ENCODE peak calls at places on chromosomes 7 and 10, in eight cellular contexts. S, P, F, T, I, K, A and Y are unnamed samples.

GRCh38 chr10:18142151-18142550 is 1.9 kb downstream of the CACNB2 start:
- DNase-seq in S (no peak), P (no peak), F (no peak), T (no peak), I (no peak), K (no peak), A (no peak), Y (no peak)

GRCh38 chr7:107981466-107981865 is 21.5 kb downstream of the LAMB1 start:
- DNase-seq in S (no peak), P (no peak), F (no peak), T (no peak), I (no peak), K (no peak), A (no peak), Y (no peak)

GRCh38 chr7:89503281-89503680 is 651.0 kb upstream of the STEAP1 start:
- DNase-seq in S (no peak), P (no peak), F (no peak), T (no peak), I (no peak), K (no peak), A (no peak), Y (no peak)

GRCh38 chr7:27921081-27921836 is 181.3 kb downstream of the TAX1BP1 start:
- DNase-seq in S (no peak), P (peak; percentile 71), F (no peak), T (peak; percentile 51), I (peak; percentile 32), K (peak; percentile 66), A (peak; percentile 70), Y (no peak)

GRCh38 chr7:155296788-155297516 is 726 bp upstream of the INSIG1 start:
- DNase-seq in S (peak; percentile 62), P (no peak), F (peak; percentile 74), T (peak; percentile 71), I (peak; percentile 64), K (peak; percentile 34), A (no peak), Y (peak; percentile 88)

GRCh38 chr10:70680899-70681730 is 8.8 kb downstream of the ADAMTS14 start:
- DNase-seq in S (no peak), P (no peak), F (no peak), T (no peak), I (no peak), K (no peak), A (no peak), Y (no peak)

GRCh38 chr10:126060232-126060935 is 164.0 kb downstream of the FANK1 start:
- DNase-seq in S (no peak), P (no peak), F (no peak), T (peak; percentile 59), I (peak; percentile 35), K (no peak), A (no peak), Y (no peak)

GRCh38 chr7:105769951-105770628 is 106.3 kb downstream of the ATXN7L1 start:
- DNase-seq in S (no peak), P (peak; percentile 61), F (no peak), T (no peak), I (no peak), K (no peak), A (no peak), Y (no peak)

GRCh38 chr7:276230-276835 is 13.6 kb upstream of the FOXL3 start:
- DNase-seq in S (no peak), P (no peak), F (no peak), T (no peak), I (no peak), K (no peak), A (no peak), Y (no peak)

GRCh38 chr10:110827410-110827809 is 44.3 kb upstream of the PDCD4 start:
- DNase-seq in S (no peak), P (no peak), F (no peak), T (no peak), I (no peak), K (no peak), A (peak; percentile 24), Y (no peak)

GRCh38 chr10:71581376-71581775 is 138.2 kb downstream of the C10orf105 start:
- DNase-seq in S (no peak), P (no peak), F (no peak), T (no peak), I (no peak), K (no peak), A (no peak), Y (no peak)

GRCh38 chr7:150369740-150370501 is 1.3 kb downstream of the REPIN1 start:
- DNase-seq in S (no peak), P (no peak), F (no peak), T (no peak), I (no peak), K (no peak), A (no peak), Y (no peak)

GRCh38 chr10:127886371-127887051 is 6.2 kb downstream of the CLRN3 start:
- DNase-seq in S (peak; percentile 14), P (no peak), F (no peak), T (no peak), I (no peak), K (no peak), A (no peak), Y (no peak)

GRCh38 chr7:90250601-90251303 is 5.8 kb downstream of the CFAP69 start:
- DNase-seq in S (no peak), P (no peak), F (no peak), T (no peak), I (no peak), K (no peak), A (no peak), Y (no peak)

GRCh38 chr10:116385994-116386809 is 41.4 kb upstream of the PNLIPRP3 start:
- DNase-seq in S (no peak), P (peak; percentile 22), F (no peak), T (no peak), I (no peak), K (no peak), A (peak; percentile 12), Y (no peak)

GRCh38 chr10:35327770-35328403 is 8.4 kb upstream of the CCNY start:
- DNase-seq in S (no peak), P (no peak), F (no peak), T (no peak), I (no peak), K (no peak), A (no peak), Y (no peak)

GRCh38 chr7:142754681-142755575 is 5.7 kb downstream of the PRSS1 start:
- DNase-seq in S (no peak), P (no peak), F (no peak), T (no peak), I (no peak), K (no peak), A (no peak), Y (no peak)

GRCh38 chr10:75191821-75192568 is 18.6 kb upstream of the VDAC2 start:
- DNase-seq in S (no peak), P (no peak), F (peak; percentile 60), T (peak; percentile 87), I (peak; percentile 65), K (peak; percentile 46), A (peak; percentile 78), Y (no peak)

GRCh38 chr7:25028370-25028971 is 48.5 kb upstream of the OSBPL3 start:
- DNase-seq in S (no peak), P (no peak), F (no peak), T (no peak), I (no peak), K (no peak), A (peak; percentile 76), Y (no peak)

GRCh38 chr10:124693396-124693795 is 50.8 kb downstream of the FAM53B start:
- DNase-seq in S (no peak), P (no peak), F (no peak), T (no peak), I (no peak), K (no peak), A (no peak), Y (no peak)

GRCh38 chr10:124693801-124694416 is 50.3 kb downstream of the FAM53B start:
- DNase-seq in S (no peak), P (no peak), F (no peak), T (no peak), I (no peak), K (no peak), A (no peak), Y (no peak)

GRCh38 chr10:124694467-124695195 is 49.5 kb downstream of the FAM53B start:
- DNase-seq in S (no peak), P (no peak), F (no peak), T (no peak), I (no peak), K (no peak), A (no peak), Y (no peak)

GRCh38 chr10:124696446-124697392 is 47.5 kb downstream of the FAM53B start:
- DNase-seq in S (no peak), P (no peak), F (no peak), T (no peak), I (no peak), K (no peak), A (no peak), Y (no peak)

GRCh38 chr10:124695259-124695658 is 48.9 kb downstream of the FAM53B start:
- DNase-seq in S (no peak), P (no peak), F (no peak), T (no peak), I (no peak), K (no peak), A (no peak), Y (no peak)
- TF ChIP-seq POLR2A in S (no peak), P (no peak), F (no peak), T (no peak), I (no peak), K (no peak), A (no peak), Y (no peak)

GRCh38 chr7:100678291-100678984 is 4.9 kb downstream of the GNB2 start:
- DNase-seq in S (no peak), P (no peak), F (no peak), T (no peak), I (no peak), K (no peak), A (no peak), Y (no peak)
- TF ChIP-seq POLR2A in S (no peak), P (no peak), F (no peak), T (no peak), I (no peak), K (no peak), A (no peak), Y (no peak)

GRCh38 chr10:80090120-80090519 is 11.7 kb downstream of the TMEM254 start:
- DNase-seq in S (no peak), P (no peak), F (no peak), T (no peak), I (no peak), K (no peak), A (no peak), Y (no peak)
- TF ChIP-seq POLR2A in S (no peak), P (no peak), F (no peak), T (no peak), I (no peak), K (no peak), A (no peak), Y (no peak)

DNA sequence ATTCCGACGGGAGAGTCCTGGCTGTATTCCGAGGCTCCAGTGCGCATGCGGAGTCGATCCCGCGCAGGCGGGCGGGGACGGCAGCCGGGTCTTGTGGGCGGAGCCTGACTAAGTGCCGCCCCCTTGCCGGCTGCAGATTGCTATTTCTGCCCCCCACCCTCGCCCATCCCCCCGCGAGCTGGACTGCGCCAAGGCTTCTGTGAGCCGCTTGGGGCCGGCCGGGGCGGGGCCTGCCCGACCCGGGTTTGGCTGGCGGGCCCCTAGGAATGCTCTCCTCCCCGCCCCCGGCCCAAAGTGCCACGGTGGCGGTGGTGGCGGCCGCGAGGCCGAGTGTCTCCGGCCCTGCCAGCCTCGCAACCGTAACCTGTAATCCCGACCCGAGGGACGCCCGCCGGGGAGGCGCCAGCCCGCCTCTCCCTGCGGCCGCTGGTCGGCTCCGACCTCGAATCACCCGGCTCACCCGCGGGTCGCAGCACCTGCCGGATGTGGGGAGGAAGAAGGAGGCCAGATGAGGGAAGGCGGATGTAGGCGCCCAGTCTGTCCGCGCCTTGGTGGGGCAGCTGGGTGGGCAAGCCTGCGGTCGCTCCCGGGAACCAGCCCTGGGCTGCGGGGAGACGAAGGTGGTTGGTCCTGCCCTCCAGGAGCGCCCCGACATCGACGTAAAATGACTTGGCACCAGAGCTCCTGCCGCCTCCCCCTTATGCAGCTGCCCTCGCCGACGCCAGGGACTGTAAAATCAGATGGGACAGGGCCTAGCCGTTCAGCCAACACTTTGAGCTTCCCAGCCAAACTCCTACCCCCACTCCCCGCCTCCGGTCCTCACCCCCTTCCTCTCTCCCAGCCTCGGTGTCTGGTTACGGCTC is 607 bp upstream of the KAZALD1 start:
- DNase-seq in S (peak; percentile 92), P (peak; percentile 91), F (peak; percentile 97), T (peak; percentile 97), I (peak; percentile 87), K (peak; percentile 90), A (peak; percentile 90), Y (peak; percentile 95)
- TF ChIP-seq POLR2A in S (peak; percentile 78), P (peak; percentile 78), F (peak; percentile 80), T (peak; percentile 57), I (no peak), K (peak; percentile 67), A (peak; percentile 89), Y (no peak)